ENCODE peak calls at places on chromosomes 3 and 15, in seven cellular contexts. L is AG09319; Z is astrocyte of the spinal cord; Q is cardiac septum; V is AG10803; W is central memory CD4-positive, alpha-beta T cell; C is lower leg skin. G is an unnamed sample.

GRCh38 chr15:68271854-68272471 is 5.6 kb upstream of the FEM1B start:
- DNase-seq in L (no peak), Z (peak), Q (no peak), V (peak), W (no peak), C (peak), G (peak)

GRCh38 chr3:142907996-142908395 is 19.1 kb upstream of the PCOLCE2 start:
- DNase-seq in L (no peak), Z (no peak), Q (no peak), V (no peak), W (no peak), C (no peak), G (no peak)

GRCh38 chr15:65404196-65404872 is 18.4 kb downstream of the IGDCC4 start:
- DNase-seq in L (no peak), Z (no peak), Q (no peak), V (no peak), W (no peak), C (no peak), G (no peak)

GRCh38 chr15:78811124-78811824 is at the start of gene ADAMTS7:
- DNase-seq in L (peak), Z (peak), Q (peak), V (peak), W (peak), C (peak), G (peak)

GRCh38 chr15:79091204-79091867 is 756 bp upstream of the RASGRF1 start:
- DNase-seq in L (no peak), Z (peak), Q (peak), V (no peak), W (no peak), C (no peak), G (peak)

GRCh38 chr15:52682200-52682599 is 3.0 kb upstream of the ATOSA start:
- DNase-seq in L (no peak), Z (no peak), Q (no peak), V (no peak), W (no peak), C (no peak), G (no peak)

GRCh38 chr15:64574220-64574994 is 114.0 kb downstream of the ZNF609 start:
- DNase-seq in L (no peak), Z (peak), Q (no peak), V (peak), W (no peak), C (no peak), G (peak)

GRCh38 chr3:114005406-114005987 is 50.8 kb downstream of the CCDC191 start:
- DNase-seq in L (no peak), Z (no peak), Q (no peak), V (no peak), W (no peak), C (no peak), G (no peak)

GRCh38 chr15:71781965-71782265 is 28.4 kb upstream of the NR2E3 start:
- DNase-seq in L (no peak), Z (no peak), Q (no peak), V (no peak), W (no peak), C (no peak), G (no peak)

GRCh38 chr3:15726881-15727280 is 70.9 kb downstream of the ANKRD28 start:
- DNase-seq in L (no peak), Z (no peak), Q (no peak), V (no peak), W (no peak), C (no peak), G (no peak)